ENCODE peak calls at places on chromosomes 1 and 21, in four cellular contexts. One of them, this sample, is unnamed.

GRCh38 chr1:12336436-12336835 is 106.6 kb downstream of the VPS13D start:
- DNase-seq in brain microvascular endothelial cell: no peak
- DNase-seq in B cell: no peak
- DNase-seq in nephron progenitor cell: no peak
- DNase-seq in this sample: peak; percentile 11

GRCh38 chr1:234600418-234601216 is 9.4 kb downstream of the IRF2BP2 start:
- DNase-seq in brain microvascular endothelial cell: no peak
- DNase-seq in B cell: no peak
- DNase-seq in nephron progenitor cell: no peak
- DNase-seq in this sample: peak; percentile 72

GRCh38 chr1:173392895-173393654 is 84.1 kb upstream of the PRDX6 start:
- DNase-seq in brain microvascular endothelial cell: peak; percentile 98
- DNase-seq in B cell: no peak
- DNase-seq in nephron progenitor cell: no peak
- DNase-seq in this sample: peak; percentile 91

GRCh38 chr1:183159960-183160359 is 26.1 kb upstream of the LAMC2 start:
- DNase-seq in B cell: no peak
- DNase-seq in nephron progenitor cell: no peak
- DNase-seq in brain microvascular endothelial cell: no peak
- DNase-seq in this sample: no peak

GRCh38 chr1:62227496-62227895 is 32.8 kb downstream of the L1TD1 start:
- DNase-seq in brain microvascular endothelial cell: no peak
- DNase-seq in nephron progenitor cell: no peak
- DNase-seq in B cell: no peak
- DNase-seq in this sample: no peak

GRCh38 chr21:41321211-41321907 is 4.8 kb downstream of the FAM3B start:
- DNase-seq in nephron progenitor cell: no peak
- DNase-seq in brain microvascular endothelial cell: no peak
- DNase-seq in B cell: no peak
- DNase-seq in this sample: no peak

GRCh38 chr1:184792450-184792969 is 37.9 kb upstream of the EDEM3 start:
- DNase-seq in nephron progenitor cell: no peak
- DNase-seq in B cell: no peak
- DNase-seq in brain microvascular endothelial cell: peak; percentile 95
- DNase-seq in this sample: peak; percentile 96

GRCh38 chr1:224329842-224330753 is at the start of gene NVL:
- DNase-seq in nephron progenitor cell: peak; percentile 77
- DNase-seq in brain microvascular endothelial cell: peak; percentile 79
- DNase-seq in B cell: peak; percentile 80
- DNase-seq in this sample: peak; percentile 89

GRCh38 chr1:181126289-181126688 is 37.8 kb downstream of the IER5 start:
- DNase-seq in B cell: no peak
- DNase-seq in nephron progenitor cell: no peak
- DNase-seq in brain microvascular endothelial cell: no peak
- DNase-seq in this sample: no peak

GRCh38 chr1:8889103-8889846 is 10.8 kb upstream of the ENO1 start:
- DNase-seq in nephron progenitor cell: no peak
- DNase-seq in B cell: no peak
- DNase-seq in brain microvascular endothelial cell: no peak
- DNase-seq in this sample: peak; percentile 49

GRCh38 chr1:81775510-81775909 is 25.2 kb upstream of the ADGRL2 start:
- DNase-seq in brain microvascular endothelial cell: no peak
- DNase-seq in nephron progenitor cell: no peak
- DNase-seq in B cell: no peak
- DNase-seq in this sample: no peak

GRCh38 chr1:61741682-61742619 is at the start of gene PATJ:
- DNase-seq in nephron progenitor cell: peak; percentile 66
- DNase-seq in B cell: peak; percentile 91
- DNase-seq in brain microvascular endothelial cell: no peak
- DNase-seq in this sample: peak; percentile 7

GRCh38 chr1:176073524-176074157 is 133.4 kb downstream of the COP1 start:
- DNase-seq in nephron progenitor cell: peak; percentile 52
- DNase-seq in B cell: no peak
- DNase-seq in brain microvascular endothelial cell: peak; percentile 75
- DNase-seq in this sample: peak; percentile 88

GRCh38 chr1:108527135-108527534 is 32.8 kb upstream of the EEIG2 start:
- DNase-seq in B cell: no peak
- DNase-seq in nephron progenitor cell: no peak
- DNase-seq in brain microvascular endothelial cell: no peak
- DNase-seq in this sample: no peak

GRCh38 chr1:113811353-113811887 is 856 bp downstream of the RSBN1 start:
- DNase-seq in nephron progenitor cell: peak; percentile 30
- DNase-seq in B cell: no peak
- DNase-seq in brain microvascular endothelial cell: no peak
- DNase-seq in this sample: peak; percentile 24

GRCh38 chr1:21764615-21765423 is 18.1 kb downstream of the USP48 start:
- DNase-seq in brain microvascular endothelial cell: peak; percentile 79
- DNase-seq in B cell: no peak
- DNase-seq in nephron progenitor cell: no peak
- DNase-seq in this sample: peak; percentile 97

GRCh38 chr1:113670650-113671049 is 88.6 kb downstream of the PHTF1 start:
- DNase-seq in brain microvascular endothelial cell: no peak
- DNase-seq in nephron progenitor cell: no peak
- DNase-seq in B cell: no peak
- DNase-seq in this sample: no peak

GRCh38 chr1:114648503-114648902 is 21.3 kb downstream of the DENND2C start:
- DNase-seq in B cell: no peak
- DNase-seq in brain microvascular endothelial cell: no peak
- DNase-seq in nephron progenitor cell: no peak
- DNase-seq in this sample: no peak

GRCh38 chr1:223301346-223301745 is 62.6 kb downstream of the SUSD4 start:
- DNase-seq in brain microvascular endothelial cell: no peak
- DNase-seq in B cell: no peak
- DNase-seq in nephron progenitor cell: no peak
- DNase-seq in this sample: no peak

GRCh38 chr1:218303176-218303575 is 18.1 kb downstream of the RRP15 start:
- DNase-seq in B cell: no peak
- DNase-seq in nephron progenitor cell: no peak
- DNase-seq in brain microvascular endothelial cell: no peak
- DNase-seq in this sample: no peak

GRCh38 chr1:241715956-241716355 is 63.9 kb downstream of the WDR64 start:
- DNase-seq in nephron progenitor cell: no peak
- DNase-seq in brain microvascular endothelial cell: no peak
- DNase-seq in B cell: no peak
- DNase-seq in this sample: no peak

GRCh38 chr1:215114154-215114933 is 31.8 kb downstream of the KCNK2 start:
- DNase-seq in brain microvascular endothelial cell: peak; percentile 71
- DNase-seq in B cell: no peak
- DNase-seq in nephron progenitor cell: no peak
- DNase-seq in this sample: peak; percentile 60

GRCh38 chr1:173477286-173478098 is at the start of gene PRDX6:
- DNase-seq in brain microvascular endothelial cell: peak; percentile 77
- DNase-seq in nephron progenitor cell: peak; percentile 58
- DNase-seq in B cell: no peak
- DNase-seq in this sample: peak; percentile 83

GRCh38 chr1:111199881-111200801 is at the start of gene DENND2D:
- DNase-seq in brain microvascular endothelial cell: no peak
- DNase-seq in nephron progenitor cell: no peak
- DNase-seq in B cell: no peak
- DNase-seq in this sample: no peak

GRCh38 chr21:38420140-38420539 is 78.1 kb downstream of the ERG start:
- DNase-seq in B cell: no peak
- DNase-seq in brain microvascular endothelial cell: no peak
- DNase-seq in nephron progenitor cell: no peak
- DNase-seq in this sample: no peak

GRCh38 chr1:40049745-40050144 is 9.2 kb downstream of the CAP1 start:
- DNase-seq in B cell: no peak
- DNase-seq in nephron progenitor cell: no peak
- DNase-seq in brain microvascular endothelial cell: no peak
- DNase-seq in this sample: no peak

GRCh38 chr1:202940561-202940960 is 13.5 kb upstream of the KLHL12 start:
- DNase-seq in brain microvascular endothelial cell: no peak
- DNase-seq in B cell: no peak
- DNase-seq in nephron progenitor cell: no peak
- DNase-seq in this sample: no peak

GRCh38 chr1:13806108-13806507 is 106.1 kb downstream of the PRDM2 start:
- DNase-seq in B cell: no peak
- DNase-seq in nephron progenitor cell: no peak
- DNase-seq in brain microvascular endothelial cell: no peak
- DNase-seq in this sample: no peak

GRCh38 chr1:13807213-13807612 is 107.2 kb downstream of the PRDM2 start:
- DNase-seq in brain microvascular endothelial cell: peak; percentile 18
- DNase-seq in nephron progenitor cell: peak; percentile 51
- DNase-seq in B cell: no peak
- DNase-seq in this sample: peak; percentile 28

GRCh38 chr1:13805431-13805830 is 105.4 kb downstream of the PRDM2 start:
- DNase-seq in B cell: no peak
- DNase-seq in brain microvascular endothelial cell: no peak
- DNase-seq in nephron progenitor cell: no peak
- DNase-seq in this sample: no peak

GRCh38 chr1:13809461-13810159 is 109.6 kb downstream of the PRDM2 start:
- DNase-seq in nephron progenitor cell: no peak
- DNase-seq in brain microvascular endothelial cell: no peak
- DNase-seq in B cell: no peak
- DNase-seq in this sample: no peak

DNA sequence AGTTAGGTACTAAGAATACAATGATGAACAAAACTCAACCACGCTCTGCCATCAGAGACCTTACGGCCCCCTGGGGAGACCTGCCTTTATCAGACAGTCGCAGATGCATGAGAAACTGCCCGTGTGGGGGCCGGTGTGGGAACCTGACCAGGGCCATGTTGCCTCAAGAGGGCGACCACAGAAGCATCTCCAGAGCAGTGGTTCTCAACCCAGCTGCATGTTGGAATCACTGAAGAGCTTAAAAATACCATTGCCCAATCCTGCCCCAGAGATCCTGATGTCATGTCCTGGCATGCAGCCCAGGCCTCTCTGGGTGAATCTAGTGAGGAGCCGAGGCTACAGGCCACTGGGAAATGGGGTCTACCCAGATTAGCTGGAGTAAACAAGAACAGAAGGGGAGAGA is 108.7 kb downstream of the PRDM2 start:
- DNase-seq in brain microvascular endothelial cell: peak; percentile 45
- DNase-seq in B cell: no peak
- DNase-seq in nephron progenitor cell: no peak
- DNase-seq in this sample: peak; percentile 55
- TF ChIP-seq CTCF in brain microvascular endothelial cell: no peak
- TF ChIP-seq CTCF in B cell: no peak
- TF ChIP-seq CTCF in nephron progenitor cell: no peak
- TF ChIP-seq CTCF in this sample: no peak

GRCh38 chr21:28771790-28772501 is 220.7 kb downstream of the LTN1 start:
- DNase-seq in brain microvascular endothelial cell: peak; percentile 66
- DNase-seq in nephron progenitor cell: no peak
- DNase-seq in B cell: no peak
- DNase-seq in this sample: peak; percentile 64

GRCh38 chr21:28773036-28773435 is 219.6 kb downstream of the LTN1 start:
- DNase-seq in nephron progenitor cell: no peak
- DNase-seq in B cell: no peak
- DNase-seq in brain microvascular endothelial cell: no peak
- DNase-seq in this sample: no peak

GRCh38 chr21:28768753-28769152 is 223.9 kb downstream of the LTN1 start:
- DNase-seq in nephron progenitor cell: no peak
- DNase-seq in brain microvascular endothelial cell: no peak
- DNase-seq in B cell: no peak
- DNase-seq in this sample: no peak

GRCh38 chr21:28769683-28770082 is 223.0 kb downstream of the LTN1 start:
- DNase-seq in brain microvascular endothelial cell: no peak
- DNase-seq in nephron progenitor cell: no peak
- DNase-seq in B cell: no peak
- DNase-seq in this sample: peak; percentile 29

GRCh38 chr21:28770867-28771661 is 221.6 kb downstream of the LTN1 start:
- DNase-seq in brain microvascular endothelial cell: no peak
- DNase-seq in B cell: no peak
- DNase-seq in nephron progenitor cell: no peak
- DNase-seq in this sample: peak; percentile 40
- TF ChIP-seq CTCF in brain microvascular endothelial cell: no peak
- TF ChIP-seq CTCF in B cell: no peak
- TF ChIP-seq CTCF in nephron progenitor cell: no peak
- TF ChIP-seq CTCF in this sample: no peak

GRCh38 chr1:5949761-5950100 is 42.5 kb downstream of the NPHP4 start:
- DNase-seq in brain microvascular endothelial cell: no peak
- DNase-seq in B cell: no peak
- DNase-seq in nephron progenitor cell: no peak
- DNase-seq in this sample: no peak

GRCh38 chr1:5947978-5948680 is 44.1 kb downstream of the NPHP4 start:
- DNase-seq in nephron progenitor cell: no peak
- DNase-seq in brain microvascular endothelial cell: no peak
- DNase-seq in B cell: no peak
- DNase-seq in this sample: no peak

GRCh38 chr1:5948681-5949005 is 43.6 kb downstream of the NPHP4 start:
- DNase-seq in B cell: no peak
- DNase-seq in brain microvascular endothelial cell: no peak
- DNase-seq in nephron progenitor cell: no peak
- DNase-seq in this sample: no peak

GRCh38 chr1:5950201-5950895 is 41.9 kb downstream of the NPHP4 start:
- DNase-seq in brain microvascular endothelial cell: no peak
- DNase-seq in nephron progenitor cell: no peak
- DNase-seq in B cell: no peak
- DNase-seq in this sample: no peak

GRCh38 chr1:5949074-5949760 is 43.0 kb downstream of the NPHP4 start:
- DNase-seq in brain microvascular endothelial cell: no peak
- DNase-seq in nephron progenitor cell: no peak
- DNase-seq in B cell: no peak
- DNase-seq in this sample: no peak
- TF ChIP-seq CTCF in brain microvascular endothelial cell: peak; percentile 54
- TF ChIP-seq CTCF in nephron progenitor cell: no peak
- TF ChIP-seq CTCF in B cell: no peak
- TF ChIP-seq CTCF in this sample: peak; percentile 12

GRCh38 chr1:84539972-84540371 is 33.6 kb upstream of the GNG5 start:
- DNase-seq in nephron progenitor cell: no peak
- DNase-seq in B cell: no peak
- DNase-seq in brain microvascular endothelial cell: peak; percentile 4
- DNase-seq in this sample: peak; percentile 13

GRCh38 chr1:84538599-84538998 is 32.2 kb upstream of the GNG5 start:
- DNase-seq in B cell: no peak
- DNase-seq in brain microvascular endothelial cell: no peak
- DNase-seq in nephron progenitor cell: no peak
- DNase-seq in this sample: no peak

GRCh38 chr1:84540759-84541158 is 33.5 kb downstream of the CTBS start:
- DNase-seq in B cell: no peak
- DNase-seq in nephron progenitor cell: no peak
- DNase-seq in brain microvascular endothelial cell: no peak
- DNase-seq in this sample: no peak

GRCh38 chr1:84541679-84542078 is 32.6 kb downstream of the CTBS start:
- DNase-seq in B cell: no peak
- DNase-seq in nephron progenitor cell: no peak
- DNase-seq in brain microvascular endothelial cell: no peak
- DNase-seq in this sample: peak; percentile 13
- TF ChIP-seq CTCF in B cell: no peak
- TF ChIP-seq CTCF in nephron progenitor cell: no peak
- TF ChIP-seq CTCF in brain microvascular endothelial cell: no peak
- TF ChIP-seq CTCF in this sample: peak; percentile 24

GRCh38 chr1:164953815-164954214 is 394.8 kb downstream of the PBX1 start:
- DNase-seq in B cell: no peak
- DNase-seq in brain microvascular endothelial cell: no peak
- DNase-seq in nephron progenitor cell: no peak
- DNase-seq in this sample: no peak
- TF ChIP-seq CTCF in B cell: no peak
- TF ChIP-seq CTCF in brain microvascular endothelial cell: no peak
- TF ChIP-seq CTCF in nephron progenitor cell: no peak
- TF ChIP-seq CTCF in this sample: no peak

GRCh38 chr1:156961709-156962108 is 41.3 kb downstream of the LRRC71 start:
- DNase-seq in nephron progenitor cell: no peak
- DNase-seq in brain microvascular endothelial cell: no peak
- DNase-seq in B cell: no peak
- DNase-seq in this sample: no peak
- TF ChIP-seq CTCF in nephron progenitor cell: no peak
- TF ChIP-seq CTCF in brain microvascular endothelial cell: peak; percentile 49
- TF ChIP-seq CTCF in B cell: peak; percentile 33
- TF ChIP-seq CTCF in this sample: peak; percentile 5